ENCODE peak calls at places on chromosomes 13 and 19, in eight cellular contexts. U is stomach, P is heart left ventricle, Z is body of pancreas, M is Peyer's patch, B is uterus, W is tibial nerve, H is ovary. J is an unnamed sample.

GRCh38 chr13:23725922-23726321 is 155.7 kb downstream of the TNFRSF19 start:
- DNase-seq in U (no peak), P (no peak), Z (no peak), M (no peak), B (no peak), W (no peak), H (no peak), J (no peak)

GRCh38 chr13:107124129-107124718 is 556.3 kb upstream of the ARGLU1 start:
- DNase-seq in U (no peak), P (no peak), Z (no peak), M (no peak), B (no peak), W (no peak), H (no peak), J (no peak)

GRCh38 chr19:51439021-51439465 is 19.2 kb downstream of the SIGLEC8 start:
- DNase-seq in U (no peak), P (no peak), Z (no peak), M (no peak), B (no peak), W (no peak), H (no peak), J (peak; percentile 64)

GRCh38 chr13:101640797-101641400 is 188.4 kb downstream of the ITGBL1 start:
- DNase-seq in U (no peak), P (no peak), Z (no peak), M (no peak), B (no peak), W (no peak), H (no peak), J (no peak)

GRCh38 chr13:75308222-75308621 is 173.7 kb downstream of the TBC1D4 start:
- DNase-seq in U (no peak), P (no peak), Z (no peak), M (no peak), B (no peak), W (no peak), H (no peak), J (no peak)

GRCh38 chr13:66329988-66330429 is 900.1 kb downstream of the PCDH9 start:
- DNase-seq in U (no peak), P (no peak), Z (no peak), M (no peak), B (no peak), W (no peak), H (no peak), J (no peak)

GRCh38 chr13:95067303-95067702 is 233.9 kb downstream of the ABCC4 start:
- DNase-seq in U (no peak), P (no peak), Z (no peak), M (no peak), B (no peak), W (no peak), H (no peak), J (no peak)

GRCh38 chr19:5341448-5341820 is 822 bp upstream of the PTPRS start:
- DNase-seq in U (no peak), P (no peak), Z (no peak), M (no peak), B (no peak), W (no peak), H (no peak), J (no peak)

GRCh38 chr13:40657961-40658360 is 8.5 kb downstream of the FOXO1 start:
- DNase-seq in U (no peak), P (no peak), Z (no peak), M (no peak), B (no peak), W (no peak), H (no peak), J (no peak)

GRCh38 chr19:41682437-41682836 is 5.6 kb downstream of the CEACAM7 start:
- DNase-seq in U (no peak), P (no peak), Z (no peak), M (no peak), B (no peak), W (no peak), H (no peak), J (no peak)

GRCh38 chr19:41991025-41991424 is 3.0 kb downstream of the ATP1A3 start:
- DNase-seq in U (no peak), P (peak; percentile 90), Z (no peak), M (no peak), B (no peak), W (no peak), H (no peak), J (no peak)

GRCh38 chr19:16626796-16627193 is 1.2 kb downstream of the MED26 start:
- DNase-seq in U (no peak), P (no peak), Z (no peak), M (no peak), B (no peak), W (no peak), H (no peak), J (peak; percentile 49)

GRCh38 chr19:42052241-42052863 is 17.7 kb downstream of the GRIK5 start:
- DNase-seq in U (no peak), P (peak; percentile 67), Z (no peak), M (no peak), B (no peak), W (no peak), H (no peak), J (no peak)

GRCh38 chr19:18339703-18340102 is 695 bp upstream of the PGPEP1 start:
- DNase-seq in U (no peak), P (no peak), Z (no peak), M (no peak), B (no peak), W (no peak), H (no peak), J (peak; percentile 64)

GRCh38 chr13:45916036-45916435 is 64.5 kb upstream of the SIAH3 start:
- DNase-seq in U (no peak), P (no peak), Z (no peak), M (no peak), B (no peak), W (no peak), H (no peak), J (no peak)

GRCh38 chr13:67740871-67741475 is 510.8 kb upstream of the PCDH9 start:
- DNase-seq in U (no peak), P (no peak), Z (no peak), M (no peak), B (no peak), W (no peak), H (no peak), J (no peak)

GRCh38 chr19:14383898-14384669 is 2.8 kb downstream of the ADGRE5 start:
- DNase-seq in U (no peak), P (no peak), Z (no peak), M (no peak), B (peak; percentile 53), W (no peak), H (no peak), J (peak; percentile 75)

GRCh38 chr13:81927347-81927746 is 1586.4 kb upstream of the SPRY2 start:
- DNase-seq in U (no peak), P (no peak), Z (no peak), M (no peak), B (no peak), W (no peak), H (no peak), J (no peak)

GRCh38 chr19:41785653-41786052 is 10.7 kb upstream of the CEACAM3 start:
- DNase-seq in U (peak; percentile 73), P (peak; percentile 50), Z (peak; percentile 76), M (peak; percentile 61), B (peak; percentile 22), W (no peak), H (no peak), J (peak; percentile 65)

GRCh38 chr13:99626461-99627082 is 125.3 kb downstream of the TM9SF2 start:
- DNase-seq in U (no peak), P (no peak), Z (no peak), M (no peak), B (peak; percentile 20), W (no peak), H (no peak), J (no peak)

GRCh38 chr13:91126806-91127205 is 220.7 kb upstream of the MIR17HG start:
- DNase-seq in U (no peak), P (no peak), Z (no peak), M (no peak), B (no peak), W (no peak), H (no peak), J (no peak)

GRCh38 chr19:7927605-7928333 is 1.8 kb upstream of the CTXN1 start:
- DNase-seq in U (no peak), P (no peak), Z (peak; percentile 16), M (no peak), B (no peak), W (no peak), H (peak; percentile 57), J (no peak)

GRCh38 chr13:26425439-26426358 is 131.8 kb upstream of the WASF3 start:
- DNase-seq in U (peak; percentile 48), P (no peak), Z (peak; percentile 29), M (no peak), B (no peak), W (no peak), H (no peak), J (no peak)

GRCh38 chr19:47490847-47491246 is 6.8 kb upstream of the KPTN start:
- DNase-seq in U (no peak), P (no peak), Z (no peak), M (no peak), B (no peak), W (no peak), H (no peak), J (no peak)
- TF ChIP-seq POLR2A in U (no peak), P (no peak), Z (no peak), M (no peak), B (no peak), W (no peak), H (no peak), J (no peak)

GRCh38 chr19:11111117-11111770 is 22.0 kb downstream of the LDLR start:
- DNase-seq in U (no peak), P (no peak), Z (no peak), M (no peak), B (no peak), W (no peak), H (no peak), J (no peak)
- TF ChIP-seq POLR2A in U (no peak), P (no peak), Z (no peak), M (no peak), B (no peak), W (no peak), H (no peak), J (no peak)

GRCh38 chr19:13286195-13286985 is 136.2 kb downstream of the IER2 start:
- DNase-seq in U (no peak), P (no peak), Z (no peak), M (no peak), B (no peak), W (no peak), H (no peak), J (no peak)
- TF ChIP-seq POLR2A in U (no peak), P (no peak), Z (no peak), M (no peak), B (no peak), W (no peak), H (no peak), J (no peak)

DNA sequence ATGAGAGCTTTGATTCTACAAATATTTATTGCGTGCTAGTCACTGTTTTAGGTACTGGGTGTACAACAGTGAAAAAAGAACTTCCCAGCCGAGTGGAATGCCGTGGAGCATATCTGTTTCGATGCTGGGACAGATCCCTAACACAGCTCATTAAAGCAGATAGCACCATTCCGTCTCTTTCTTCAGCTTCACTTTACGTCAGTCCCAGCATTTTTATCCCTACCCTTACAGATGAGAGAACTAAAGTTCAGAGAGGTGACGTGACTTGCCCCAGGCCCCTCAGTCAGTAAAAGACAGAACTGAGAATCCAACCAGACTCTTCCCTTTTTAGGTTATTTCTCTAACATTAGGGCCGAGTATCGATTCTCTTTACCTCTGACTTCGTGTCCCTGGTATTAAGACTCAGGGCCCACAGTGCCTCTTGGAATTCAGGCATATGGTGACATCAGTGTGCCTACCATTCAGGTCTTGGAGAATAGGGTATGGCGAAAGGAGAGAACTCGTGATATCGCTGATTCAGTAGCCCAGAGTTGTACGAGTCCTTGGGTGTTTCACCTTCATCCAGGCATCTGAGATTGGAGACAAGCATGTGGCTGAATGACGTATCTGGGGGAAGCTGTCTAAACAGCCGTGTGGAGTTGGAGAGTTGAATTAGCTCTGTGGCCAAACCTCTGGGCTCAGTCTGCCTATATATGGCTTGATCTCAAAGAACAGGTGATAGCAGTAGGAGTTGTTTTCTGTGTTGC is 27.1 kb downstream of the ACTN4 start:
- DNase-seq in U (no peak), P (no peak), Z (no peak), M (no peak), B (no peak), W (no peak), H (no peak), J (no peak)
- TF ChIP-seq POLR2A in U (no peak), P (peak; percentile 38), Z (no peak), M (no peak), B (peak; percentile 36), W (no peak), H (no peak), J (no peak)

J was measured in erythroblast.